ENCODE peak calls at places on chromosomes 13 and 19, in six cellular contexts. N is progenitor cell of endocrine pancreas; C is stimulated activated naive CD4-positive, alpha-beta T cell; M is neural crest cell; V is NCI-H1092 treated with DMSO at 0.1 percent for 48 hours; G is mammary epithelial cell. S is an unnamed sample.

GRCh38 chr19:55591555-55591954 is 7.8 kb downstream of the FIZ1 start:
- DNase-seq in G (no peak), N (no peak), C (no peak), V (no peak), M (no peak), S (no peak)

GRCh38 chr13:111006508-111007031 is 91.7 kb upstream of the ANKRD10 start:
- DNase-seq in V (peak; percentile 88), M (no peak), G (no peak), C (no peak), N (no peak), S (no peak)

GRCh38 chr19:8224394-8225145 is 15.4 kb downstream of the CERS4 start:
- DNase-seq in V (no peak), G (peak; percentile 90), M (no peak), C (no peak), N (no peak), S (no peak)

GRCh38 chr19:41621654-41622053 is 5.2 kb downstream of the CEACAM4 start:
- DNase-seq in N (no peak), G (no peak), M (no peak), C (no peak), V (no peak), S (no peak)

GRCh38 chr19:27779953-27780352 is 1433.0 kb downstream of the UQCRFS1 start:
- DNase-seq in V (no peak), M (no peak), G (no peak), C (no peak), N (no peak), S (no peak)

GRCh38 chr19:38433268-38433733 is at the start of gene RYR1:
- DNase-seq in M (peak; percentile 56), G (no peak), V (no peak), N (no peak), C (no peak), S (no peak)

GRCh38 chr19:33358408-33358807 is 15.1 kb upstream of the CEBPG start:
- DNase-seq in M (no peak), N (no peak), G (peak; percentile 75), C (no peak), V (no peak), S (no peak)

GRCh38 chr13:26719356-26719945 is 41.1 kb downstream of the GPR12 start:
- DNase-seq in M (no peak), N (no peak), G (no peak), C (no peak), V (peak; percentile 81), S (no peak)

GRCh38 chr13:78465250-78465649 is 138.1 kb downstream of the POU4F1 start:
- DNase-seq in N (no peak), G (no peak), C (no peak), M (no peak), V (no peak), S (no peak)

GRCh38 chr19:49142866-49143335 is 12.3 kb downstream of the HRC start:
- DNase-seq in C (peak; percentile 37), G (peak; percentile 76), N (peak; percentile 79), M (peak; percentile 90), V (peak; percentile 89), S (no peak)

GRCh38 chr19:15115080-15115479 is 7.9 kb downstream of the SYDE1 start:
- DNase-seq in C (no peak), V (no peak), G (no peak), M (no peak), N (no peak), S (no peak)

GRCh38 chr19:40348961-40349507 is 539 bp downstream of the PLD3 start:
- DNase-seq in N (no peak), M (no peak), V (peak; percentile 20), C (no peak), G (peak; percentile 46), S (no peak)

GRCh38 chr19:56834564-56835375 is 5.8 kb downstream of the PEG3 start:
- DNase-seq in V (no peak), M (no peak), G (no peak), C (no peak), N (no peak), S (no peak)

GRCh38 chr19:2478756-2479555 is 3.0 kb downstream of the GADD45B start:
- DNase-seq in C (peak; percentile 70), N (no peak), G (peak; percentile 69), M (no peak), V (no peak), S (peak; percentile 52)

GRCh38 chr19:860481-861098 is 1.1 kb downstream of the CFD start:
- DNase-seq in C (peak; percentile 58), N (peak; percentile 52), M (no peak), V (no peak), G (peak; percentile 61), S (peak; percentile 38)

GRCh38 chr19:17846146-17846545 is 1.6 kb downstream of the JAK3 start:
- DNase-seq in N (no peak), M (no peak), G (no peak), C (peak; percentile 29), V (no peak), S (no peak)

GRCh38 chr19:3441986-3442329 is 38.4 kb downstream of the SMIM24 start:
- DNase-seq in G (no peak), N (no peak), V (no peak), M (no peak), C (no peak), S (no peak)

GRCh38 chr13:27744861-27745260 is 47.4 kb upstream of the GSX1 start:
- DNase-seq in M (peak; percentile 43), C (no peak), G (no peak), N (no peak), V (no peak), S (no peak)

GRCh38 chr13:26679945-26680516 is 80.6 kb downstream of the GPR12 start:
- DNase-seq in G (no peak), C (no peak), N (no peak), V (no peak), M (no peak), S (no peak)

S was measured in T follicular helper cell.